ENCODE peak calls at places on chromosome 12, in six cellular contexts. Y is choroid plexus epithelial cell, L is psoas muscle, T is tibial artery, I is mesenchymal stem cell, F is PC-9. O is an unnamed sample.

GRCh38 chr12:50326636-50327284 is 43.4 kb upstream of the LIMA1 start:
- DNase-seq in L (no peak), T (no peak), F (no peak), I (no peak), Y (peak), O (peak)

GRCh38 chr12:38905480-38906351 is at the start of gene CPNE8:
- DNase-seq in F (peak), L (peak), I (peak), Y (peak), T (peak), O (peak)

GRCh38 chr12:21851151-21851550 is 76.6 kb upstream of the KCNJ8 start:
- DNase-seq in L (no peak), F (no peak), Y (no peak), I (no peak), T (no peak), O (peak)

GRCh38 chr12:54578778-54579177 is 9.7 kb downstream of the PPP1R1A start:
- DNase-seq in T (no peak), F (no peak), L (no peak), Y (no peak), I (no peak), O (no peak)

GRCh38 chr12:53659011-53659551 is 16.8 kb downstream of the ATP5MC2 start:
- DNase-seq in L (no peak), I (peak), F (peak), T (peak), Y (peak), O (peak)

GRCh38 chr12:90216815-90217214 is 508.2 kb upstream of the ATP2B1 start:
- DNase-seq in L (no peak), I (peak), F (no peak), T (no peak), Y (peak), O (peak)

GRCh38 chr12:43921666-43922337 is 85.9 kb downstream of the TMEM117 start:
- DNase-seq in Y (peak), I (peak), F (no peak), L (no peak), T (no peak), O (peak)

GRCh38 chr12:19575307-19576243 is 136.3 kb downstream of the AEBP2 start:
- DNase-seq in I (peak), L (peak), T (no peak), Y (peak), F (peak), O (peak)

GRCh38 chr12:52003591-52003990 is 3.2 kb upstream of the TAMALIN start:
- DNase-seq in Y (no peak), I (no peak), F (no peak), L (no peak), T (no peak), O (no peak)

GRCh38 chr12:121466800-121467637 is 67.1 kb downstream of the RNF34 start:
- DNase-seq in Y (peak), I (peak), F (peak), L (peak), T (peak), O (peak)

GRCh38 chr12:50647479-50647878 is 116.4 kb upstream of the ATF1 start:
- DNase-seq in Y (no peak), F (peak), I (no peak), T (no peak), L (no peak), O (peak)

GRCh38 chr12:52632656-52633055 is 14.3 kb upstream of the KRT73 start:
- DNase-seq in F (no peak), Y (no peak), T (peak), L (no peak), I (no peak), O (no peak)

GRCh38 chr12:34350092-34351041 is 328.1 kb downstream of the ALG10 start:
- DNase-seq in Y (no peak), F (no peak), L (no peak), T (no peak), I (no peak), O (no peak)

GRCh38 chr12:75954076-75954475 is 77.5 kb downstream of the PHLDA1 start:
- DNase-seq in I (peak), Y (peak), L (no peak), F (peak), T (no peak), O (peak)

GRCh38 chr12:122205590-122205925 is 2.0 kb downstream of the B3GNT4 start:
- DNase-seq in I (no peak), F (no peak), Y (no peak), T (peak), L (no peak), O (no peak)

GRCh38 chr12:117063162-117063911 is 35.9 kb downstream of the TESC start:
- DNase-seq in I (no peak), T (no peak), Y (no peak), F (no peak), L (no peak), O (no peak)

GRCh38 chr12:24201258-24201970 is 251.9 kb upstream of the SOX5 start:
- DNase-seq in L (no peak), I (no peak), Y (no peak), T (no peak), F (no peak), O (peak)

GRCh38 chr12:45130881-45131281 is 80.0 kb upstream of the DBX2 start:
- DNase-seq in L (peak), Y (peak), I (peak), T (no peak), F (peak), O (peak)

GRCh38 chr12:51160814-51161459 is 12.0 kb downstream of the TFCP2 start:
- DNase-seq in Y (peak), F (no peak), L (no peak), I (peak), T (no peak), O (peak)

GRCh38 chr12:32471601-32472001 is 72.2 kb downstream of the FGD4 start:
- DNase-seq in T (no peak), L (no peak), F (no peak), I (peak), Y (no peak), O (peak)

GRCh38 chr12:5096241-5096880 is 52.7 kb downstream of the KCNA5 start:
- DNase-seq in T (no peak), F (no peak), I (peak), L (no peak), Y (peak), O (peak)

GRCh38 chr12:43964966-43965365 is 129.1 kb downstream of the TMEM117 start:
- DNase-seq in I (no peak), F (no peak), T (no peak), Y (peak), L (no peak), O (peak)

GRCh38 chr12:109116611-109116949 is 193 bp downstream of the ACACB start:
- DNase-seq in Y (no peak), F (no peak), T (no peak), L (no peak), I (no peak), O (no peak)
- H3K4me3 ChIP-seq in Y (no peak), F (no peak), T (no peak), L (peak), I (no peak), O (no peak)

DNA sequence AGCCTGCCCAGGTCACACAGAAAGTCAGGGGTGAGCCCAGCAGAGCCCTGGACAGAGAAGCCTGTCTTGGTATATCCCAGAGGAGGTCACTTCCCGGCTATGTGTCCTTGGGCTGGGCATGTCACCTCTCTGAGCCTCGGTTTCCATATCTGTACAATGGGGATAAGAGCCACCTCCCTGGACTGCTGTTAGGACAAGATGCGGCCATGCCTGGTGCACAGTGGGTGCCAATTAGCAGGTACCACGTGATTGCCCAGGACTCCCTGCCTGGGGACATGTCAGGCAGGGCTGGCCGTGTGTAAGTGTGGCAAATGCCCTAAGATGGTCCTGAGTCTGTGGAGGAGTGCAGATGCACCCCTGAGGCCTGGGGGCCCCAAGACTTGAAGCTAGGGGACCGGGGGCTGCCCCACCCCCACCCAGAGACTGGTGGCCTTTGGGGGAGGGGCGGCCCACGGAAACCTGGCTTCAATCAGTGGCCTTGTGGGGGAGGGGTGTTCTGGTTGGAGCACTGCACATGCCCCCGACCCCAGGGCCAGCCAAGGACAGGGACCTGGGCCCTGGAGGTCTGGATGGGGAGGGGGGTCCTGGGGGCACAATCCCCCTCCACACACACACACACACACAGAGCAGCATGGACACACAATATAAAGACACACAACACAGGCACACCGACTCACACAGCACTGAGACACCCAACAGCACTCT is 878 bp downstream of the TMEM119 start:
- DNase-seq in F (no peak), Y (no peak), L (no peak), I (no peak), T (no peak), O (no peak)
- H3K4me3 ChIP-seq in F (no peak), Y (peak), L (peak), I (peak), T (no peak), O (peak)

DNA sequence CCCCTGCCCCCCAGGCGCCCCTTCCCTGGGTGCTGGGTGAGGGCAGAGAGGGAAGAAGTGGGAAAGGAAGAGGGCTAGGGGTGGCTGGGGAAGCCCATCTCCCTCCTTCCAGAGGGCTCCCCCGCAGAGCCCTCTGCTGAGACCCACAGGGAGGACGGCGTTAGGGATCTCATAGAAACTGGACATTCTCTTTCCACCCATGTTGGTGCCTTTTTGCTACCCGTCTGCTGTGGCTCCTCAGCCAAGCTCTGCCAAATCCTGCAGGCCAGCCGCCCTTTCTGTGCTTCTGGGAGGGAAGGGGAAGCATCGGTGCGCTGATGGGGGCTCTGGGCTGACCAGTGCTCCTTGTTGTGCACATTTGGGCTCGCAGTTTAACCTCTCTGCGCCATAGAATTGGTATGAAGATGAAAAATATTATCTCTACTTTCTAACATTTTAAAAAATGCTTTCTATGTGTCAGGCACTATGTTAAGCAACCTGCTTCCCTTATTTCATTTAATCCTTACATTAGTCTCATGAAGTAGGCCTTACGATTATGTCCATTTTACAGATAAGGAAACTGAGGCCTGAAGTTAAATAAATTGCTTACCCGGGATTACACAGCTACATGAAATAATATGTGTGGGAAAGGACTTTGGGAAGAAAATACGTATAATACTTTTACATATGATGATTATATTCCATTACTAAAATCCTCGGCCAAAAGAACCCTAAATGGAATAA is 981 bp downstream of the SLC48A1 start:
- DNase-seq in Y (no peak), F (no peak), L (no peak), T (no peak), I (no peak), O (no peak)
- H3K4me3 ChIP-seq in Y (peak), F (peak), L (peak), T (peak), I (peak), O (peak)

GRCh38 chr12:6853626-6854025 is 1.7 kb downstream of the USP5 start:
- DNase-seq in Y (no peak), L (no peak), T (no peak), I (no peak), F (no peak), O (no peak)
- H3K4me3 ChIP-seq in Y (no peak), L (peak), T (no peak), I (peak), F (peak), O (peak)

GRCh38 chr12:104486943-104487819 is 30.4 kb downstream of the CHST11 start:
- DNase-seq in F (no peak), T (no peak), Y (no peak), L (no peak), I (no peak), O (no peak)

GRCh38 chr12:104488383-104488782 is 31.6 kb downstream of the CHST11 start:
- DNase-seq in F (no peak), I (no peak), T (no peak), L (no peak), Y (no peak), O (no peak)

GRCh38 chr12:104482748-104483147 is 26.0 kb downstream of the CHST11 start:
- DNase-seq in Y (no peak), I (no peak), L (no peak), F (no peak), T (no peak), O (peak)

GRCh38 chr12:104486416-104486815 is 29.7 kb downstream of the CHST11 start:
- DNase-seq in T (no peak), Y (no peak), I (no peak), L (no peak), F (no peak), O (no peak)

GRCh38 chr12:104485651-104486341 is 29.0 kb downstream of the CHST11 start:
- DNase-seq in Y (no peak), L (no peak), I (no peak), T (no peak), F (no peak), O (no peak)
- H3K4me3 ChIP-seq in Y (no peak), L (no peak), I (no peak), T (no peak), F (no peak), O (no peak)

DNA sequence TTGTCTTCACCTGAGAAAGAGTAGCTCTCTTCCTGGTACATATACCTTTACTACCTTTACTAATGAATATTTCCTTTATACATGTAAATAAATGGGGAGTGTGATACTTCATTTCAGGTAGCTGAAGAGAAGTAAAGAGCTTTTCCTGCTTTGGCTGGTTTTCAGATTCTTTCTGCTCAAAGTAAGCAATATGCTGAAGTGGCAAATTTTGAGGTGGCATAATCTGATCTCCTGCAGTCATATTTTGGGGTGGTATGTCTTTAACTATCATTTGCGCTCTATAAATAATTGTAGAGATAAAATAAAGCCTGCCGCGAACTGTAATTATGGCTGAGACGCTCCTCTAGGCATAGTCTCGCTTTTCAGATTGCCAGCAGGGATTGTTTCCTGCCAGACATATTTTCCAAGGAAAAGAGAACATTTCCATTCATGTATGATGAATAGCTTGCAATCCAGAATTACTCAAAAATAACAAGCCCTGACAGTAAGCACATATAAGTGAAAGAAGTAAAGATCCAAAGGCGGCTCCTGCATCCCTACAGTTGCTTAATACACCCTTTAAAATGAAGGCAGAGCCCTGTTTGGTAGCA is 200.7 kb downstream of the C12orf50 start:
- DNase-seq in Y (no peak), I (no peak), T (no peak), F (no peak), L (no peak), O (no peak)
- H3K4me3 ChIP-seq in Y (no peak), I (no peak), T (no peak), F (no peak), L (no peak), O (no peak)

DNA sequence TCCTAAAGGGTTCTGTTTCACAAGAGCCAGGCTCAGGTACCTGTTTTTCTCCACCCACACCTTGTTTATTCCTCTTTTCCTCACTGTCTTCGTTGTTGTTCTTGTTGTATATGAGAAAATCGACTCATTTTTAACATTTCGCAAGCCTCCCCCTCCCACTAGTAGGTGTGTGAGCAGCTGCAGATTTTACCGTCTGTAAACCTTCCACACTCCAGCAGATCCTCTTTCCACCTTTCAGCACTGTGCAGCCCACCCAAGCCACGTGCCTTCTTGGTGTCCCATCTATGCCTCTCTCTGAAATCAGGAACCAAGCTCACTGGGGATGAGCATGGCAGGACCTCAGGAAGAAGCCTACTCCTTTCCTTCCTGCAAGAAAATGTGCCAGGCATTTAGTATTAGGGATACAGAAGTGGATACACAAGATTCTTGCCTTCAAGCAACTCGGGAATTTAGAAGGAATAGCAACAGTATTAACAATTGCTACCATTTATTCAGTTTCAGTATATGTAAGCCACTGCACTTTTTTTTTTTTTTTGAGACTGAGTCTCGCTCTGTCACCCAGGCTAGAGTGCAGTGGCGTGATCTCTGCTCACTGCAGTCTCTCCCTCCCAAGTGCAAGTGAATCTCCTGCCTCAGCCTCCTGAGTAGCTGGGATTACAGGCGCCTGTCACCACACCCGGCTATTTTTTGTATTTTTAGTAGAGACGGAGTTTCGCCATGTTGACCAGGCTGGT is 113.6 kb downstream of the CHST11 start:
- DNase-seq in I (no peak), Y (no peak), F (no peak), L (no peak), T (no peak), O (no peak)
- H3K4me3 ChIP-seq in I (no peak), Y (no peak), F (no peak), L (no peak), T (no peak), O (no peak)

GRCh38 chr12:46364777-46365580 is 7.6 kb downstream of the SLC38A2 start:
- DNase-seq in T (no peak), Y (peak), F (peak), I (peak), L (no peak), O (peak)

GRCh38 chr12:46363582-46364299 is 8.8 kb downstream of the SLC38A2 start:
- DNase-seq in Y (no peak), I (no peak), L (no peak), T (no peak), F (no peak), O (no peak)

GRCh38 chr12:46365951-46366379 is 6.6 kb downstream of the SLC38A2 start:
- DNase-seq in T (no peak), F (no peak), L (no peak), I (peak), Y (peak), O (no peak)

GRCh38 chr12:46362895-46363581 is 9.5 kb downstream of the SLC38A2 start:
- DNase-seq in I (peak), Y (peak), F (no peak), T (no peak), L (no peak), O (peak)

GRCh38 chr12:46364300-46364696 is 8.3 kb downstream of the SLC38A2 start:
- DNase-seq in T (no peak), I (no peak), Y (peak), F (no peak), L (no peak), O (no peak)
- H3K4me3 ChIP-seq in T (no peak), I (peak), Y (peak), F (no peak), L (no peak), O (no peak)